ENCODE peak calls at places on chromosomes 16 and 17, in six cellular contexts. One of them, this sample, is unnamed.

GRCh38 chr17:29526322-29526721 is 40.5 kb downstream of the ABHD15 start:
- DNase-seq in heart right ventricle: no peak
- DNase-seq in left ventricle myocardium inferior: no peak
- DNase-seq in MM.1S: no peak
- DNase-seq in CD8-positive, alpha-beta T cell: no peak
- DNase-seq in tibial nerve: no peak
- DNase-seq in this sample: no peak

GRCh38 chr16:83310816-83311215 is 497.0 kb upstream of the HSBP1 start:
- DNase-seq in tibial nerve: no peak
- DNase-seq in left ventricle myocardium inferior: no peak
- DNase-seq in MM.1S: no peak
- DNase-seq in CD8-positive, alpha-beta T cell: no peak
- DNase-seq in heart right ventricle: no peak
- DNase-seq in this sample: no peak

GRCh38 chr17:31390748-31391495 is 553 bp upstream of the RAB11FIP4 start:
- DNase-seq in MM.1S: no peak
- DNase-seq in heart right ventricle: no peak
- DNase-seq in left ventricle myocardium inferior: no peak
- DNase-seq in tibial nerve: no peak
- DNase-seq in CD8-positive, alpha-beta T cell: peak; percentile 10
- DNase-seq in this sample: no peak

GRCh38 chr17:48604770-48605329 is at the start of gene HOXB6:
- DNase-seq in MM.1S: no peak
- DNase-seq in CD8-positive, alpha-beta T cell: no peak
- DNase-seq in heart right ventricle: no peak
- DNase-seq in left ventricle myocardium inferior: no peak
- DNase-seq in tibial nerve: no peak
- DNase-seq in this sample: no peak

GRCh38 chr16:30053376-30054015 is 12.1 kb upstream of the ALDOA start:
- DNase-seq in CD8-positive, alpha-beta T cell: no peak
- DNase-seq in heart right ventricle: no peak
- DNase-seq in left ventricle myocardium inferior: no peak
- DNase-seq in tibial nerve: no peak
- DNase-seq in MM.1S: no peak
- DNase-seq in this sample: no peak

GRCh38 chr16:65744401-65744800 is 622.1 kb upstream of the CDH5 start:
- DNase-seq in heart right ventricle: no peak
- DNase-seq in MM.1S: no peak
- DNase-seq in CD8-positive, alpha-beta T cell: no peak
- DNase-seq in left ventricle myocardium inferior: no peak
- DNase-seq in tibial nerve: no peak
- DNase-seq in this sample: no peak

GRCh38 chr17:67157732-67158639 is 87.0 kb downstream of the HELZ start:
- DNase-seq in left ventricle myocardium inferior: no peak
- DNase-seq in heart right ventricle: no peak
- DNase-seq in CD8-positive, alpha-beta T cell: no peak
- DNase-seq in MM.1S: no peak
- DNase-seq in tibial nerve: no peak
- DNase-seq in this sample: no peak

GRCh38 chr17:27458524-27458908 is 2.3 kb downstream of the KSR1 start:
- DNase-seq in tibial nerve: no peak
- DNase-seq in MM.1S: no peak
- DNase-seq in left ventricle myocardium inferior: no peak
- DNase-seq in CD8-positive, alpha-beta T cell: no peak
- DNase-seq in heart right ventricle: no peak
- DNase-seq in this sample: no peak

GRCh38 chr16:4752351-4753100 is 14.4 kb downstream of the ZNF500 start:
- DNase-seq in heart right ventricle: no peak
- DNase-seq in left ventricle myocardium inferior: no peak
- DNase-seq in MM.1S: no peak
- DNase-seq in tibial nerve: no peak
- DNase-seq in CD8-positive, alpha-beta T cell: no peak
- DNase-seq in this sample: no peak

GRCh38 chr17:4475001-4475400 is 23.7 kb upstream of the SPNS2 start:
- DNase-seq in left ventricle myocardium inferior: no peak
- DNase-seq in MM.1S: no peak
- DNase-seq in CD8-positive, alpha-beta T cell: no peak
- DNase-seq in tibial nerve: no peak
- DNase-seq in heart right ventricle: no peak
- DNase-seq in this sample: no peak

GRCh38 chr16:88781140-88782077 is 3.6 kb downstream of the PIEZO1 start:
- DNase-seq in MM.1S: peak; percentile 67
- DNase-seq in heart right ventricle: no peak
- DNase-seq in tibial nerve: no peak
- DNase-seq in CD8-positive, alpha-beta T cell: peak; percentile 75
- DNase-seq in left ventricle myocardium inferior: no peak
- DNase-seq in this sample: no peak

GRCh38 chr16:6835516-6835915 is 497.1 kb upstream of the RBFOX1 start:
- DNase-seq in CD8-positive, alpha-beta T cell: no peak
- DNase-seq in heart right ventricle: no peak
- DNase-seq in tibial nerve: no peak
- DNase-seq in left ventricle myocardium inferior: no peak
- DNase-seq in MM.1S: no peak
- DNase-seq in this sample: no peak

GRCh38 chr16:89583895-89584644 is 8.5 kb downstream of the CPNE7 start:
- DNase-seq in tibial nerve: no peak
- DNase-seq in CD8-positive, alpha-beta T cell: no peak
- DNase-seq in MM.1S: no peak
- DNase-seq in heart right ventricle: no peak
- DNase-seq in left ventricle myocardium inferior: no peak
- DNase-seq in this sample: no peak

GRCh38 chr17:64736804-64737492 is 74.8 kb upstream of the SMURF2 start:
- DNase-seq in heart right ventricle: no peak
- DNase-seq in left ventricle myocardium inferior: no peak
- DNase-seq in MM.1S: peak; percentile 57
- DNase-seq in tibial nerve: no peak
- DNase-seq in CD8-positive, alpha-beta T cell: peak; percentile 61
- DNase-seq in this sample: no peak

GRCh38 chr17:59505610-59506276 is 59.7 kb upstream of the DHX40 start:
- DNase-seq in tibial nerve: no peak
- DNase-seq in MM.1S: no peak
- DNase-seq in heart right ventricle: no peak
- DNase-seq in CD8-positive, alpha-beta T cell: no peak
- DNase-seq in left ventricle myocardium inferior: no peak
- DNase-seq in this sample: no peak

GRCh38 chr17:59504821-59505220 is 60.6 kb upstream of the DHX40 start:
- DNase-seq in MM.1S: no peak
- DNase-seq in CD8-positive, alpha-beta T cell: no peak
- DNase-seq in tibial nerve: no peak
- DNase-seq in left ventricle myocardium inferior: no peak
- DNase-seq in heart right ventricle: no peak
- DNase-seq in this sample: no peak

GRCh38 chr17:59501690-59502089 is 63.7 kb upstream of the DHX40 start:
- DNase-seq in CD8-positive, alpha-beta T cell: no peak
- DNase-seq in MM.1S: no peak
- DNase-seq in heart right ventricle: no peak
- DNase-seq in left ventricle myocardium inferior: no peak
- DNase-seq in tibial nerve: no peak
- DNase-seq in this sample: no peak

GRCh38 chr17:59502800-59503199 is 62.6 kb upstream of the DHX40 start:
- DNase-seq in tibial nerve: no peak
- DNase-seq in MM.1S: no peak
- DNase-seq in CD8-positive, alpha-beta T cell: no peak
- DNase-seq in heart right ventricle: no peak
- DNase-seq in left ventricle myocardium inferior: no peak
- DNase-seq in this sample: no peak

DNA sequence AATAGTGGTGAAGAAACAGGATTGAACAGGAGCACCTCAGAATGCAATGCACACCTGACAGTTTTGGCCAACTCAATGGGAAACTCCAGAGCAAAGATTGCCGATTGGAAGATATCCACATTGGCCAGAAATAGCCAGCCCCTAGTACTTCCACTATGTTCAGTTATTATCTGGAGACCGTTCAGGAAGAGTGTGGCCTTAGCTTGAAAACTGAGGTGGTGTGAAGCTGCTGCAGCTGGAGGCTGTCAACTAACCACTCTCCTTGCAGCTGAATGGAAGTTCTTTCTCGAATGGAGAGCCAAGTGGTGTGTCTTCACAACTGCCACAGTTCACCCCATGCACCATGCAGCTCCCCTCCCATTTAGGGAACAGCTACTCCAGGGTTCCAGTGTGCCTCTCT is 61.9 kb upstream of the DHX40 start:
- DNase-seq in MM.1S: no peak
- DNase-seq in tibial nerve: no peak
- DNase-seq in CD8-positive, alpha-beta T cell: no peak
- DNase-seq in left ventricle myocardium inferior: no peak
- DNase-seq in heart right ventricle: no peak
- DNase-seq in this sample: no peak
- H3K27ac ChIP-seq in MM.1S: no peak overlapping the region
- H3K27ac ChIP-seq in tibial nerve: no peak overlapping the region
- H3K27ac ChIP-seq in CD8-positive, alpha-beta T cell: no peak overlapping the region
- H3K27ac ChIP-seq in left ventricle myocardium inferior: no peak overlapping the region
- H3K27ac ChIP-seq in heart right ventricle: no peak overlapping the region
- H3K27ac ChIP-seq in this sample: no peak overlapping the region

GRCh38 chr16:81315271-81316175 is 761 bp downstream of the GAN start:
- DNase-seq in left ventricle myocardium inferior: peak; percentile 58
- DNase-seq in tibial nerve: no peak
- DNase-seq in CD8-positive, alpha-beta T cell: peak; percentile 47
- DNase-seq in heart right ventricle: peak; percentile 53
- DNase-seq in MM.1S: peak; percentile 26
- DNase-seq in this sample: peak; percentile 9

GRCh38 chr16:81311762-81312161 is 3.0 kb upstream of the GAN start:
- DNase-seq in tibial nerve: no peak
- DNase-seq in heart right ventricle: no peak
- DNase-seq in left ventricle myocardium inferior: no peak
- DNase-seq in CD8-positive, alpha-beta T cell: no peak
- DNase-seq in MM.1S: no peak
- DNase-seq in this sample: no peak

GRCh38 chr16:81314603-81315270 is at the start of gene GAN:
- DNase-seq in MM.1S: peak; percentile 90
- DNase-seq in tibial nerve: peak; percentile 88
- DNase-seq in left ventricle myocardium inferior: peak; percentile 96
- DNase-seq in heart right ventricle: peak; percentile 95
- DNase-seq in CD8-positive, alpha-beta T cell: peak; percentile 93
- DNase-seq in this sample: peak; percentile 89

GRCh38 chr16:81316176-81316496 is 1.4 kb downstream of the GAN start:
- DNase-seq in MM.1S: no peak
- DNase-seq in heart right ventricle: no peak
- DNase-seq in left ventricle myocardium inferior: no peak
- DNase-seq in tibial nerve: no peak
- DNase-seq in CD8-positive, alpha-beta T cell: no peak
- DNase-seq in this sample: no peak

DNA sequence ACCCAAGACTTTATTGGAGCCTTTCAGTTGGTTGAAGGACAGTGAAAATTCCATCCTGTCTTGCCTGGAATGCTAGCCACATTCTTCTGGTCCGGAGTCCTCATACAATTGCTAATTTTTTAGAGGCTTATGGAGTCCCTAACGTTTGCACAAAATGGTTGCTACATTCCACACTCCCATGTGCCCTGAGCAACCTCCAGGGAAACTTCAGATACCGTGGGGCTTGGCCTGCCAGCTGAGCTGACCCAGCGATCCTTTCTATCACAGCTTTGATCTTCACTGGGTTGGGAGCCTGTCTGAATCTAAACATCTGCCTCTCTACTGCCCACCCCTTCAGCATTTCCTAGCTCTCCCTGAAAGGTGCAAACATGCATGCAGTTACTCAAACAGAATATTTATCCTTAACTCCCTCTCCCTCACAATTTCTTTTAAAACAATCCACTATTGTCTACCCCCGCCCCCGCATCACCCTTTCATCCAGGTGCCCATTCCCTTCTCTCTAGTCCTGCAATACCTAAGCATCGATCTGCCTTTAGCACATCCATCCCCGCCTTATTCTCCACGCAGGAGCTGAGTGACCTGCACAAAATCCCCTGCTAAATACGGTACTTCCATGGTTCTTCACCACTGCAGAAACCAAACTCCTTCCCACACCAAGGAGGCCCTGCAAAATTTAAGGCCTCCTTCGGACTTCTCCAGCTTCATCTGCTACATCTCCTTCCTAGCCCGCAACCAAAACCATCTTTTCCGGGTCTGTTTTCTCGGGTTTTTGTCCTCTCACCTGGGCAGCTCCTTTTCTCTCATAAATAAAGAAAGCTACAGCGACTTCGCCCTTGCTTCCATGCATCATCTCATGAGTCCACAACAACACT is 795 bp upstream of the GAN start:
- DNase-seq in CD8-positive, alpha-beta T cell: no peak
- DNase-seq in heart right ventricle: no peak
- DNase-seq in MM.1S: no peak
- DNase-seq in tibial nerve: no peak
- DNase-seq in left ventricle myocardium inferior: no peak
- DNase-seq in this sample: no peak
- TF ChIP-seq CTCF in CD8-positive, alpha-beta T cell: no peak
- TF ChIP-seq CTCF in heart right ventricle: no peak
- TF ChIP-seq CTCF in MM.1S: no peak
- TF ChIP-seq CTCF in tibial nerve: no peak
- TF ChIP-seq CTCF in left ventricle myocardium inferior: no peak
- TF ChIP-seq CTCF in this sample: no peak

GRCh38 chr16:2882460-2883026 is 472 bp upstream of the FLYWCH2 start:
- DNase-seq in MM.1S: peak; percentile 98
- DNase-seq in heart right ventricle: peak; percentile 99
- DNase-seq in tibial nerve: peak; percentile 97
- DNase-seq in CD8-positive, alpha-beta T cell: peak; percentile 94
- DNase-seq in left ventricle myocardium inferior: peak; percentile 98
- DNase-seq in this sample: peak; percentile 98
- H3K27ac ChIP-seq in MM.1S: peak overlapping the region; percentile 60
- H3K27ac ChIP-seq in heart right ventricle: peak overlapping the region; percentile 99
- H3K27ac ChIP-seq in tibial nerve: peak overlapping the region; percentile 95
- H3K27ac ChIP-seq in CD8-positive, alpha-beta T cell: peak overlapping the region; percentile 90
- H3K27ac ChIP-seq in left ventricle myocardium inferior: peak overlapping the region; percentile 97
- H3K27ac ChIP-seq in this sample: peak overlapping the region; percentile 89

GRCh38 chr17:33519692-33520091 is 226.6 kb upstream of the ASIC2 start:
- DNase-seq in tibial nerve: no peak
- DNase-seq in CD8-positive, alpha-beta T cell: no peak
- DNase-seq in MM.1S: no peak
- DNase-seq in left ventricle myocardium inferior: no peak
- DNase-seq in heart right ventricle: no peak
- DNase-seq in this sample: no peak

GRCh38 chr17:33521784-33522183 is 228.7 kb upstream of the ASIC2 start:
- DNase-seq in heart right ventricle: no peak
- DNase-seq in MM.1S: no peak
- DNase-seq in left ventricle myocardium inferior: no peak
- DNase-seq in CD8-positive, alpha-beta T cell: no peak
- DNase-seq in tibial nerve: no peak
- DNase-seq in this sample: no peak

GRCh38 chr17:33523577-33523981 is 230.5 kb upstream of the ASIC2 start:
- DNase-seq in left ventricle myocardium inferior: no peak
- DNase-seq in tibial nerve: no peak
- DNase-seq in MM.1S: no peak
- DNase-seq in heart right ventricle: no peak
- DNase-seq in CD8-positive, alpha-beta T cell: no peak
- DNase-seq in this sample: no peak

GRCh38 chr17:33520404-33521032 is 227.4 kb upstream of the ASIC2 start:
- DNase-seq in MM.1S: peak; percentile 34
- DNase-seq in tibial nerve: no peak
- DNase-seq in heart right ventricle: peak; percentile 35
- DNase-seq in CD8-positive, alpha-beta T cell: peak; percentile 38
- DNase-seq in left ventricle myocardium inferior: peak; percentile 40
- DNase-seq in this sample: no peak

DNA sequence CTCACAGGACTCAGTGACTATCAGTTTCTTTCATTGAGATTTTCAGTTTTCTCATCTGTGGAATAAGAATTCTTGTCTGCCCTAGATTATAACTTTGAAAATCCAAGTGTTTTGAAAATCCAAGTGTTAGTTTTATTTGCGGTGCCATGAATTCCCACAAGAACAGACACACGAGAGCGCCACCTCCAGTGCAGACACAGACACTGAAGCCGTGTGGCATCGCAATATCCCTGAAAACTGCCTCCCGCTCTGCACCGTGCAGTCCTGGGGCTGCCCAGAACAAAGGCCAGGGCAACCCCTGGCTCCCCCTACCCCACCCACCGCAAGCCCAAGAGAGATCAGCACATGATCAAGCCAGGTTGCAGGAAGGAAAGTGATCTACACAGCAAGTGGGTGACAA is 229.5 kb upstream of the ASIC2 start:
- DNase-seq in tibial nerve: no peak
- DNase-seq in left ventricle myocardium inferior: no peak
- DNase-seq in heart right ventricle: no peak
- DNase-seq in CD8-positive, alpha-beta T cell: no peak
- DNase-seq in MM.1S: no peak
- DNase-seq in this sample: no peak
- TF ChIP-seq CTCF in tibial nerve: no peak
- TF ChIP-seq CTCF in left ventricle myocardium inferior: no peak
- TF ChIP-seq CTCF in heart right ventricle: no peak
- TF ChIP-seq CTCF in CD8-positive, alpha-beta T cell: no peak
- TF ChIP-seq CTCF in MM.1S: no peak
- TF ChIP-seq CTCF in this sample: no peak

This sample was measured in thoracic aorta.